ENCODE peak calls at places on chromosomes 4 and X, in seven cellular contexts. G is right lobe of liver, M is endodermal cell, T is heart right ventricle, A is breast epithelium, D is ovary, R is esophagus squamous epithelium. C is an unnamed sample.

GRCh38 chrX:55489315-55490009 is at the start of gene USP51:
- DNase-seq in A (no peak), R (no peak), T (peak; percentile 49), M (peak; percentile 86), D (peak; percentile 72), G (peak; percentile 69), C (peak; percentile 36)

GRCh38 chr4:69859140-69859539 is 805 bp downstream of the SULT1E1 start:
- DNase-seq in R (no peak), G (no peak), D (no peak), T (no peak), A (no peak), M (no peak), C (no peak)

GRCh38 chr4:139555705-139556070 is 331 bp downstream of the SETD7 start:
- DNase-seq in G (peak; percentile 84), D (peak; percentile 57), A (peak; percentile 55), T (no peak), M (no peak), R (no peak), C (peak; percentile 37)

GRCh38 chr4:140163029-140163810 is 9.2 kb upstream of the MAML3 start:
- DNase-seq in M (no peak), G (no peak), R (no peak), T (peak; percentile 16), D (peak; percentile 63), A (no peak), C (no peak)

GRCh38 chr4:110616162-110617062 is 6.5 kb downstream of the PITX2 start:
- DNase-seq in T (no peak), M (peak; percentile 79), A (no peak), G (no peak), R (no peak), D (no peak), C (no peak)

GRCh38 chr4:116400480-116400879 is 684.9 kb downstream of the TRAM1L1 start:
- DNase-seq in G (no peak), A (no peak), R (no peak), M (no peak), T (no peak), D (no peak), C (no peak)

GRCh38 chrX:135095715-135096114 is 24.6 kb downstream of the ETDB start:
- DNase-seq in G (no peak), D (no peak), A (no peak), R (no peak), M (no peak), T (no peak), C (no peak)

GRCh38 chrX:133537142-133537541 is 121.9 kb upstream of the GPC4 start:
- DNase-seq in M (no peak), D (no peak), G (no peak), R (no peak), T (no peak), A (no peak), C (no peak)

GRCh38 chr4:4541661-4542570 is at the start of gene STX18:
- DNase-seq in M (peak; percentile 96), R (peak; percentile 22), A (peak; percentile 87), T (peak; percentile 85), D (peak; percentile 81), G (peak; percentile 89), C (peak; percentile 71)

GRCh38 chrX:72621619-72622485 is 49.2 kb upstream of the HDAC8 start:
- DNase-seq in A (no peak), G (no peak), M (no peak), D (no peak), T (no peak), R (no peak), C (no peak)

GRCh38 chrX:34877451-34877850 is 65.1 kb upstream of the FAM47B start:
- DNase-seq in M (no peak), G (no peak), R (no peak), A (no peak), T (no peak), D (no peak), C (no peak)

GRCh38 chr4:173522160-173522873 is 7.7 kb downstream of the HAND2 start:
- DNase-seq in G (peak; percentile 78), D (peak; percentile 92), M (peak; percentile 85), A (no peak), T (peak; percentile 86), R (no peak), C (peak; percentile 73)

GRCh38 chrX:9522756-9523155 is 57.9 kb downstream of the TBL1X start:
- DNase-seq in G (no peak), D (no peak), T (no peak), A (no peak), R (no peak), M (no peak), C (no peak)

GRCh38 chrX:129648514-129649267 is 6.1 kb downstream of the APLN start:
- DNase-seq in R (no peak), G (no peak), A (no peak), T (no peak), M (no peak), D (no peak), C (no peak)

GRCh38 chr4:83205760-83206159 is 78.8 kb downstream of the COQ2 start:
- DNase-seq in T (no peak), A (no peak), R (no peak), M (no peak), D (no peak), G (no peak), C (no peak)

GRCh38 chr4:1234811-1235292 is 14.1 kb downstream of the CTBP1 start:
- DNase-seq in G (peak; percentile 42), T (no peak), A (no peak), R (no peak), D (no peak), M (no peak), C (no peak)

GRCh38 chr4:1232661-1233621 is 16.0 kb downstream of the CTBP1 start:
- DNase-seq in T (peak; percentile 80), R (no peak), A (no peak), G (peak; percentile 77), D (no peak), M (no peak), C (no peak)

GRCh38 chr4:1235381-1236102 is 13.4 kb downstream of the CTBP1 start:
- DNase-seq in M (no peak), T (no peak), D (no peak), G (peak; percentile 29), A (no peak), R (no peak), C (no peak)

GRCh38 chr4:1233641-1234277 is 15.2 kb downstream of the CTBP1 start:
- DNase-seq in D (peak; percentile 60), R (no peak), G (peak; percentile 53), A (no peak), M (no peak), T (no peak), C (no peak)

GRCh38 chr4:1234296-1234695 is 14.6 kb downstream of the CTBP1 start:
- DNase-seq in G (peak; percentile 21), T (no peak), A (no peak), R (no peak), M (no peak), D (no peak), C (no peak)
- H3K27ac ChIP-seq in G (no peak overlapping the region), T (peak overlapping the region; percentile 3), A (no peak overlapping the region), R (peak overlapping the region; percentile 63), M (no peak overlapping the region), D (no peak overlapping the region), C (no peak overlapping the region)

DNA sequence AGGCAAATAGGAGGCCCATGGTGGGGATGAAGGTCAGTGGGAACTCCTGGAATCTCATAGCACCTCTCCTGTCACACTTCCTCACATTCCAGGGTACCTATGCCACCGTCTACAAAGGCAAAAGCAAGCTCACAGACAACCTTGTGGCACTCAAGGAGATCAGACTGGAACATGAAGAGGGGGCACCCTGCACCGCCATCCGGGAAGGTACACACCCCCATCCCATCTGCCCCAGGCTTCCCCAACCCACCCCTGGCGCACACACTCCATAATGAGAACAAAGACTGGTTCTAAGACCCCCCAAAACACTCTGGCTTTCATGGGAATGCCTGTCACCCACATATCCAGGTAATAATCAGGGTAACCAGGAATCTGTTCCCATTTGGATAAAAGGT is 6.4 kb downstream of the CDK16 start:
- DNase-seq in R (no peak), M (no peak), T (no peak), A (no peak), G (peak; percentile 21), D (no peak), C (no peak)
- H3K36me3 ChIP-seq in R (peaks cover 34% of the 10 kb centered on the region), M (peaks cover 50% of the 10 kb centered on the region), T (no peaks in the 10 kb centered on the region), A (no peaks in the 10 kb centered on the region), G (peaks cover 44% of the 10 kb centered on the region), D (no peaks in the 10 kb centered on the region), C (peaks cover 6% of the 10 kb centered on the region)

DNA sequence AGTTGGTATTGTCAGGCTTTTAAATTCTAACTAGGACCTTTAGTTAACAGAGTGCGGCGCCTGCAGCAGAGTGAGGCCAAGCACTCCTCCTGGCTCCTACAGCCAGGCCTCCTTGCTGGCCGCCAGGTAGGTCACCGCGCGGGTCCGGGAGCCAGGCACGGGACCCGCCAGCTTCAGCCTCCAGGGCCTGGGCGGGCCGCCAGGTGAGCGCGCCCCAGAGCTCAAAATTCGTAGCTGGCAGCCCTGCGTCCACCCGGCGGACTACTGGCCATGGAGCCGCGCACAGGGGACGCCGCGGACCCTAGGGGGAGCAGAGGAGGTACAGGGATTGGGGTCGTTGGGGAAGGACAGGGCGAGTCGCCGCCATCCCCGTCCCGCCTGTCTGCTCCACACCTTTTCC is at the start of gene MAGIX:
- DNase-seq in D (no peak), R (no peak), T (no peak), G (peak; percentile 80), A (no peak), M (peak; percentile 71), C (no peak)
- H3K27ac ChIP-seq in D (peak within 1 kb of the TSS; percentile 66), R (peak within 1 kb of the TSS; percentile 95), T (peak within 1 kb of the TSS; percentile 95), G (peak within 1 kb of the TSS; percentile 87), A (peak within 1 kb of the TSS; percentile 98), M (no peak within 1 kb of the TSS), C (peak within 1 kb of the TSS; percentile 72)

GRCh38 chr4:94277539-94277938 is 65.1 kb downstream of the HPGDS start:
- DNase-seq in A (no peak), R (no peak), G (no peak), M (no peak), T (no peak), D (no peak), C (no peak)
- H3K36me3 ChIP-seq in A (peaks cover 8% of the 10 kb centered on the region), R (peaks cover 9% of the 10 kb centered on the region), G (peaks cover 36% of the 10 kb centered on the region), M (peaks cover 94% of the 10 kb centered on the region), T (no peaks in the 10 kb centered on the region), D (no peaks in the 10 kb centered on the region), C (peaks cover 4% of the 10 kb centered on the region)

GRCh38 chrX:38816158-38816557 is 14.9 kb downstream of the MID1IP1 start:
- DNase-seq in G (no peak), M (no peak), T (no peak), R (no peak), A (no peak), D (no peak), C (no peak)
- H3K27ac ChIP-seq in G (no peak overlapping the region), M (no peak overlapping the region), T (no peak overlapping the region), R (no peak overlapping the region), A (no peak overlapping the region), D (no peak overlapping the region), C (peak overlapping the region; percentile 58)

GRCh38 chr4:121860121-121860520 is 10.2 kb downstream of the BBS7 start:
- DNase-seq in G (no peak), D (no peak), M (no peak), T (no peak), R (no peak), A (no peak), C (no peak)

GRCh38 chr4:121861427-121861826 is 8.8 kb downstream of the BBS7 start:
- DNase-seq in R (no peak), G (no peak), D (no peak), T (no peak), M (no peak), A (no peak), C (no peak)

DNA sequence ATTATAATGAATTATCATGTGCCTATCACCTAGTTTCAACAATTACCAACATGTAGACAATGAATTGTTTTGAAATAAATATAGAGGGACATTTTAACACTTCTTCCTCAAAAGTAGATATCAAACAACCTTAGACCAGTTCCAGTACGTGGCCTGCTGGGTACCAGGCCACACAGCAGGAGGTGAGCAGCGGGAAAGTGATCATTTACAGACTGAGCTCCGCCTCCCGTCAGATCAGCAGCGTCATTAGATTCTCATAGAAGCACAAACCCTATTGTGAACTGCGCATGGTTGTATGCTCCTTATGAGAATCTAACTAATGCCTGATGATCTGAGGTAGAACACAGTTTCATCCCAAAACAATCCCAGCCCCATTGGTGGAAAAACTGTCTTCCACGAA is 6.5 kb downstream of the BBS7 start:
- DNase-seq in D (no peak), A (no peak), M (peak; percentile 60), R (no peak), T (no peak), G (no peak), C (no peak)
- H3K36me3 ChIP-seq in D (no peaks in the 10 kb centered on the region), A (peaks cover 5% of the 10 kb centered on the region), M (peaks cover 63% of the 10 kb centered on the region), R (no peaks in the 10 kb centered on the region), T (no peaks in the 10 kb centered on the region), G (peaks cover 14% of the 10 kb centered on the region), C (no peaks in the 10 kb centered on the region)